ENCODE peak calls at places on chromosomes 12 and 14, in four cellular contexts. P is amygdala, X is WERI-Rb-1, K is iPS DF 19.7. N is an unnamed sample.

GRCh38 chr12:70355972-70356371 is 10.1 kb upstream of the KCNMB4 start:
- DNase-seq in P (no peak), X (no peak), K (no peak), N (no peak)

GRCh38 chr12:57237952-57238853 is 8.7 kb downstream of the SHMT2 start:
- DNase-seq in P (no peak), X (no peak), K (no peak), N (peak)

GRCh38 chr14:39268393-39268792 is 34.7 kb downstream of the MIA2 start:
- DNase-seq in P (no peak), X (no peak), K (no peak), N (no peak)

GRCh38 chr12:121577443-121578180 is 3.2 kb downstream of the KDM2B start:
- DNase-seq in P (no peak), X (no peak), K (no peak), N (no peak)

GRCh38 chr14:74567646-74568379 is 44.2 kb downstream of the LTBP2 start:
- DNase-seq in P (no peak), X (no peak), K (no peak), N (no peak)

GRCh38 chr12:98591209-98591608 is 2.3 kb upstream of the SLC25A3 start:
- DNase-seq in P (no peak), X (no peak), K (no peak), N (no peak)

GRCh38 chr12:124517260-124518050 is 50.0 kb downstream of the NCOR2 start:
- DNase-seq in P (peak), X (no peak), K (no peak), N (peak)

GRCh38 chr14:23173796-23174195 is 9.7 kb downstream of the SLC7A8 start:
- DNase-seq in P (no peak), X (no peak), K (no peak), N (no peak)

GRCh38 chr12:19288603-19289244 is 150.6 kb upstream of the AEBP2 start:
- DNase-seq in P (no peak), X (no peak), K (no peak), N (no peak)

GRCh38 chr14:75283162-75283883 is 4.7 kb downstream of the FOS start:
- DNase-seq in P (no peak), X (no peak), K (no peak), N (no peak)

GRCh38 chr12:23361971-23362370 is 587.5 kb downstream of the SOX5 start:
- DNase-seq in P (no peak), X (no peak), K (no peak), N (no peak)

GRCh38 chr12:32273712-32274111 is 125.6 kb upstream of the FGD4 start:
- DNase-seq in P (no peak), X (peak), K (no peak), N (no peak)

GRCh38 chr12:116358850-116359761 is 81.6 kb upstream of the MED13L start:
- DNase-seq in P (no peak), X (peak), K (peak), N (peak)

GRCh38 chr12:40226652-40227051 is 1.9 kb downstream of the LRRK2 start:
- DNase-seq in P (no peak), X (no peak), K (no peak), N (no peak)

GRCh38 chr12:12979151-12979550 is 20.9 kb downstream of the HEBP1 start:
- DNase-seq in P (no peak), X (no peak), K (no peak), N (no peak)

GRCh38 chr14:41922014-41922413 is 315.3 kb downstream of the LRFN5 start:
- DNase-seq in P (no peak), X (no peak), K (no peak), N (no peak)

GRCh38 chr12:43132291-43132690 is 419.7 kb downstream of the ADAMTS20 start:
- DNase-seq in P (no peak), X (no peak), K (no peak), N (no peak)

GRCh38 chr12:115137812-115138521 is 454.0 kb upstream of the TBX3 start:
- DNase-seq in P (no peak), X (no peak), K (no peak), N (no peak)

N was measured in Right ventricle myocardium superior.